ENCODE peak calls at places on chromosomes 13 and 19, in four cellular contexts. O is HCT116, Z is caudate nucleus, T is GM23338. S is an unnamed sample.

GRCh38 chr19:11261431-11261901 is 858 bp downstream of the DOCK6 start:
- DNase-seq in O (no peak), Z (no peak), T (peak; percentile 54), S (no peak)

GRCh38 chr13:18944501-18945068 is 237.0 kb downstream of the TUBA3C start:
- DNase-seq in O (no peak), Z (no peak), T (no peak), S (no peak)

GRCh38 chr19:4391701-4392543 is 8.4 kb downstream of the SH3GL1 start:
- DNase-seq in O (no peak), Z (no peak), T (no peak), S (no peak)

GRCh38 chr19:50639121-50640112 is at the start of gene SYT3:
- DNase-seq in O (no peak), Z (peak; percentile 67), T (peak; percentile 91), S (no peak)

GRCh38 chr13:21884299-21884878 is 213.5 kb downstream of the FGF9 start:
- DNase-seq in O (no peak), Z (no peak), T (no peak), S (no peak)

GRCh38 chr13:73057284-73058025 is 1.4 kb upstream of the KLF5 start:
- DNase-seq in O (no peak), Z (no peak), T (no peak), S (no peak)

GRCh38 chr19:46408611-46409039 is 4.7 kb downstream of the CCDC8 start:
- DNase-seq in O (no peak), Z (peak; percentile 7), T (no peak), S (no peak)

GRCh38 chr19:34217952-34218817 is 36.2 kb upstream of the GARRE1 start:
- DNase-seq in O (no peak), Z (no peak), T (no peak), S (peak; percentile 83)

GRCh38 chr13:73956101-73956500 is 178.1 kb downstream of the KLF12 start:
- DNase-seq in O (no peak), Z (no peak), T (no peak), S (no peak)

GRCh38 chr19:55166530-55167268 is at the start of gene DNAAF3:
- DNase-seq in O (peak; percentile 97), Z (peak; percentile 92), T (peak; percentile 99), S (peak; percentile 92)

GRCh38 chr13:37173214-37173613 is 67.8 kb upstream of the CSNK1A1L start:
- DNase-seq in O (no peak), Z (no peak), T (peak; percentile 28), S (no peak)

GRCh38 chr19:49712397-49712859 is 21.5 kb downstream of the CPT1C start:
- DNase-seq in O (peak; percentile 92), Z (no peak), T (peak; percentile 92), S (no peak)

GRCh38 chr13:84973661-84974060 is 825.6 kb downstream of the SLITRK6 start:
- DNase-seq in O (no peak), Z (no peak), T (no peak), S (no peak)

GRCh38 chr19:34274827-34275625 is 20.7 kb downstream of the GARRE1 start:
- DNase-seq in O (no peak), Z (no peak), T (no peak), S (no peak)

GRCh38 chr13:91647361-91647970 is 249.0 kb downstream of the GPC5 start:
- DNase-seq in O (no peak), Z (no peak), T (peak; percentile 83), S (no peak)

GRCh38 chr19:2331601-2332246 is 3.2 kb downstream of the SPPL2B start:
- DNase-seq in O (no peak), Z (no peak), T (no peak), S (no peak)
- H3K27ac ChIP-seq in O (no peak overlapping the region), Z (peak overlapping the region; percentile 88), T (peak overlapping the region; percentile 78), S (no peak overlapping the region)

GRCh38 chr19:41433171-41433570 is 6.0 kb upstream of the B3GNT8 start:
- DNase-seq in O (no peak), Z (no peak), T (no peak), S (no peak)

GRCh38 chr19:41434450-41434849 is 5.3 kb downstream of the DMAC2 start:
- DNase-seq in O (no peak), Z (no peak), T (no peak), S (no peak)

GRCh38 chr19:41430907-41431306 is 3.7 kb upstream of the B3GNT8 start:
- DNase-seq in O (no peak), Z (no peak), T (no peak), S (no peak)

GRCh38 chr19:41428481-41428859 is 1.3 kb upstream of the B3GNT8 start:
- DNase-seq in O (no peak), Z (no peak), T (no peak), S (no peak)

DNA sequence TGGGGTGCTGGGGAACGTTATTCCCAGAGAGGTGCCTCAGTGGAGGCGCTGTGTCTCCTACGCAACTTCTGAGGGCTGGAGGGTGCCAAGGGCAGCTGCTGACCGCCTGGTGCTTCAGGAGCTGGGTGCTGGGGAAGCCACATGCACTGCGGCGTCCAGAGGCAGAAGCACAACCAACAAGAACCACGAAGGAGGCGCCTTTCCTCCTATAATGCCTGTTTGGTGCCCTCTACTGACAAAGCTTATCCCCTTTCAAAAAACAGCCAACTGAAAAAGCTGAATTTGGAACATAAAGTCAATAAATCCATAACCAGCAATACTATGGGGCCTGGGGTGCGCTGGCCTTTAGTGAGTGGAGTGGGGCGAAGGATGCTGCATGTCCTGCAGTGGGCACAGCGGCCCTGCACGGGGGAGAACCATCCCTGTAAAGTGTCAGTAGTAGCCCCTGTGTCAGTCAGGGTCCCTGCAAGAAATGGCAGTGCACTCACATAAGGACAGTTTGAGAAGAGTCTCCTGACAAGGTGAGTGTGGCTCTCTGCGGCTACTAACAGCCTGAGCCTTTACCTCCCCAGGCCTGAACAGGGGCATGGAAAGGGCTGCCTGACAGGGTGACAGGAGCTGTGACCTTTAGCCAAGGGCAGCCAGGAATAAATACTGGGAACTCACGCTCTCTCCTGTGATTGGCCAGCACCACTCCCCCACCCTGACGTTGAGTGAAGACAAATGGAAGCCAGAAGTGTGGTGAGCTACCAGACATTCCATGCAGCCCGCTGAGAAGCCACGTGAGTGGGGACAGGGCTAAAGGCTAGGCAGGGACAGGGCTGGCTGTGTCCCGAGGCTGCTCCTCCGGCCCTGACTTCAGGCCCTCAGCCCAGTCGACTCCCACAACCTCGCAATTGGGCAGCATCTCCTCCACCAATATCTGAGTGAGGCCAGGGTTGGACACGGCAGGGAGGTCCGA is 4.5 kb upstream of the B3GNT8 start:
- DNase-seq in O (no peak), Z (no peak), T (peak; percentile 51), S (no peak)
- H3K27ac ChIP-seq in O (no peak overlapping the region), Z (no peak overlapping the region), T (no peak overlapping the region), S (no peak overlapping the region)

GRCh38 chr19:52398091-52398461 is 427 bp downstream of the ZNF528 start:
- DNase-seq in O (no peak), Z (no peak), T (peak; percentile 44), S (no peak)
- H3K27ac ChIP-seq in O (no peak overlapping the region), Z (peak overlapping the region; percentile 55), T (peak overlapping the region; percentile 95), S (peak overlapping the region; percentile 77)

GRCh38 chr13:30906411-30906990 is 430 bp downstream of the MEDAG start:
- DNase-seq in O (no peak), Z (no peak), T (peak; percentile 62), S (no peak)
- H3K27ac ChIP-seq in O (no peak overlapping the region), Z (no peak overlapping the region), T (no peak overlapping the region), S (no peak overlapping the region)

DNA sequence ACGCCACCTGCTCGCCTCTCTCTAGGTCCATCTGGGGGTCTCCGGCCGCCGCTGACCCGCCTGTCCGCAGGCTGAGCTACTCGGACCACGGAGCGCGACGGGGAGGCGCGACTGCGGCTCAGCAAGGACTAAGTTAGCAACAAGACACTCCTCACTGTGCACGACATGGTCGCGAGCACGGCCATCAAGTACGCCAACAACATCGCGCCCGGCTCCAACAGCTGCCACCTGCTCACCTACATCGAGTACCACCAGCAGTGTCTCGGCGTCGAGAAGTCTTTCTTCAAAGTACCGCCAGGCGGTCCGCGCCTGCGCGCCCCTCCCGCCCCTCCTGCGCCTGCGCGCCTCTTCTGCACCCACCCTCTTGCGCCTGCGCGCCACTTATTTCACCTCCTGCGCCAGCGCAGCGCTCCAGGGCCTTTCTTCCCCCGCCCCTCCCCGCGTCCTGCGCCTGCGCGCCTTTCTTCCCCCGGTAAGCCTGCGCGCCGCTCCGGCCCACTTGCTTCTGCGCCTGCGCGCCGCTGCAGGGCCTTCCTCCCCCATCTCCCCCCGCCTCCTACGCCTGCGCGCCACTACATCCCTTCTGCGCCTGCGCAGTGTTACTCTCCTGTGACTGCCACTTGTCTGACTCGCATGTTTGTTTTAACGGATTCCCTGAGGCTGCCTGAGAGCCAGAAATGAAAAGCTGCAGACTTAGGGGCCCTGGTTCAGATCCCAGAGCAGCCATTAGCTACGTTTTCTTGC is 63.9 kb downstream of the ACSBG2 start:
- DNase-seq in O (peak; percentile 97), Z (peak; percentile 96), T (peak; percentile 98), S (peak; percentile 88)
- H3K27ac ChIP-seq in O (peak overlapping the region; percentile 66), Z (peak overlapping the region; percentile 37), T (no peak overlapping the region), S (peak overlapping the region; percentile 10)

S was measured in epithelial cell of prostate.